ENCODE peak calls at places on chromosomes 13 and 19, in nine cellular contexts. One of them, this sample, is unnamed.

GRCh38 chr13:40221460-40222201 is 444.8 kb downstream of the FOXO1 start:
- DNase-seq in anterior cingulate cortex: no peak
- DNase-seq in stimulated activated CD4-positive, alpha-beta T cell treated with anti-CD3 and anti-CD28 coated beads, Interleukin-1b, Interleukin-23, amount 100 ng/mL, for 24 hours: no peak
- DNase-seq in RWPE1: no peak
- DNase-seq in AG04450: no peak
- DNase-seq in germinal center: no peak
- DNase-seq in NCI-H1105: no peak
- DNase-seq in osteoblast: no peak
- DNase-seq in nucleus accumbens: no peak
- DNase-seq in this sample: no peak

GRCh38 chr19:7862413-7862951 is 11.7 kb downstream of the PRR36 start:
- DNase-seq in anterior cingulate cortex: no peak
- DNase-seq in stimulated activated CD4-positive, alpha-beta T cell treated with anti-CD3 and anti-CD28 coated beads, Interleukin-1b, Interleukin-23, amount 100 ng/mL, for 24 hours: peak
- DNase-seq in RWPE1: peak
- DNase-seq in AG04450: no peak
- DNase-seq in germinal center: peak
- DNase-seq in NCI-H1105: peak
- DNase-seq in osteoblast: peak
- DNase-seq in nucleus accumbens: peak
- DNase-seq in this sample: peak

GRCh38 chr13:97853550-97853949 is 99.9 kb upstream of the IPO5 start:
- DNase-seq in anterior cingulate cortex: no peak
- DNase-seq in stimulated activated CD4-positive, alpha-beta T cell treated with anti-CD3 and anti-CD28 coated beads, Interleukin-1b, Interleukin-23, amount 100 ng/mL, for 24 hours: no peak
- DNase-seq in RWPE1: no peak
- DNase-seq in AG04450: no peak
- DNase-seq in germinal center: no peak
- DNase-seq in NCI-H1105: no peak
- DNase-seq in osteoblast: peak
- DNase-seq in nucleus accumbens: no peak
- DNase-seq in this sample: no peak

GRCh38 chr13:42968906-42969305 is 23.1 kb downstream of the EPSTI1 start:
- DNase-seq in anterior cingulate cortex: no peak
- DNase-seq in stimulated activated CD4-positive, alpha-beta T cell treated with anti-CD3 and anti-CD28 coated beads, Interleukin-1b, Interleukin-23, amount 100 ng/mL, for 24 hours: no peak
- DNase-seq in RWPE1: no peak
- DNase-seq in AG04450: no peak
- DNase-seq in germinal center: no peak
- DNase-seq in NCI-H1105: no peak
- DNase-seq in osteoblast: no peak
- DNase-seq in nucleus accumbens: no peak
- DNase-seq in this sample: peak

GRCh38 chr19:51258761-51259160 is 7.9 kb downstream of the SIGLECL1 start:
- DNase-seq in anterior cingulate cortex: no peak
- DNase-seq in stimulated activated CD4-positive, alpha-beta T cell treated with anti-CD3 and anti-CD28 coated beads, Interleukin-1b, Interleukin-23, amount 100 ng/mL, for 24 hours: no peak
- DNase-seq in RWPE1: no peak
- DNase-seq in AG04450: no peak
- DNase-seq in germinal center: no peak
- DNase-seq in NCI-H1105: no peak
- DNase-seq in osteoblast: no peak
- DNase-seq in nucleus accumbens: no peak
- DNase-seq in this sample: no peak

GRCh38 chr13:96968027-96968426 is 26.2 kb downstream of the OXGR1 start:
- DNase-seq in anterior cingulate cortex: no peak
- DNase-seq in stimulated activated CD4-positive, alpha-beta T cell treated with anti-CD3 and anti-CD28 coated beads, Interleukin-1b, Interleukin-23, amount 100 ng/mL, for 24 hours: no peak
- DNase-seq in RWPE1: no peak
- DNase-seq in AG04450: no peak
- DNase-seq in germinal center: no peak
- DNase-seq in NCI-H1105: no peak
- DNase-seq in osteoblast: no peak
- DNase-seq in nucleus accumbens: no peak
- DNase-seq in this sample: no peak

GRCh38 chr19:33203529-33203928 is 9.4 kb downstream of the LRP3 start:
- DNase-seq in anterior cingulate cortex: no peak
- DNase-seq in stimulated activated CD4-positive, alpha-beta T cell treated with anti-CD3 and anti-CD28 coated beads, Interleukin-1b, Interleukin-23, amount 100 ng/mL, for 24 hours: no peak
- DNase-seq in RWPE1: no peak
- DNase-seq in AG04450: no peak
- DNase-seq in germinal center: no peak
- DNase-seq in NCI-H1105: no peak
- DNase-seq in osteoblast: peak
- DNase-seq in nucleus accumbens: no peak
- DNase-seq in this sample: no peak

GRCh38 chr19:33429891-33430673 is 56.6 kb downstream of the CEBPG start:
- DNase-seq in anterior cingulate cortex: no peak
- DNase-seq in stimulated activated CD4-positive, alpha-beta T cell treated with anti-CD3 and anti-CD28 coated beads, Interleukin-1b, Interleukin-23, amount 100 ng/mL, for 24 hours: no peak
- DNase-seq in RWPE1: no peak
- DNase-seq in AG04450: no peak
- DNase-seq in germinal center: no peak
- DNase-seq in NCI-H1105: no peak
- DNase-seq in osteoblast: peak
- DNase-seq in nucleus accumbens: no peak
- DNase-seq in this sample: no peak

GRCh38 chr13:40452038-40452666 is 214.3 kb downstream of the FOXO1 start:
- DNase-seq in anterior cingulate cortex: no peak
- DNase-seq in stimulated activated CD4-positive, alpha-beta T cell treated with anti-CD3 and anti-CD28 coated beads, Interleukin-1b, Interleukin-23, amount 100 ng/mL, for 24 hours: no peak
- DNase-seq in RWPE1: no peak
- DNase-seq in AG04450: no peak
- DNase-seq in germinal center: peak
- DNase-seq in NCI-H1105: no peak
- DNase-seq in osteoblast: no peak
- DNase-seq in nucleus accumbens: no peak
- DNase-seq in this sample: no peak

GRCh38 chr13:20178156-20178555 is 14.6 kb downstream of the GJB2 start:
- DNase-seq in anterior cingulate cortex: no peak
- DNase-seq in stimulated activated CD4-positive, alpha-beta T cell treated with anti-CD3 and anti-CD28 coated beads, Interleukin-1b, Interleukin-23, amount 100 ng/mL, for 24 hours: no peak
- DNase-seq in RWPE1: no peak
- DNase-seq in AG04450: no peak
- DNase-seq in germinal center: no peak
- DNase-seq in NCI-H1105: no peak
- DNase-seq in osteoblast: no peak
- DNase-seq in nucleus accumbens: no peak
- DNase-seq in this sample: no peak

GRCh38 chr19:11359421-11359820 is 4.2 kb downstream of the PLPPR2 start:
- DNase-seq in anterior cingulate cortex: no peak
- DNase-seq in stimulated activated CD4-positive, alpha-beta T cell treated with anti-CD3 and anti-CD28 coated beads, Interleukin-1b, Interleukin-23, amount 100 ng/mL, for 24 hours: no peak
- DNase-seq in RWPE1: peak
- DNase-seq in AG04450: no peak
- DNase-seq in germinal center: no peak
- DNase-seq in NCI-H1105: no peak
- DNase-seq in osteoblast: peak
- DNase-seq in nucleus accumbens: no peak
- DNase-seq in this sample: no peak

GRCh38 chr19:40611096-40611495 is 9.9 kb downstream of the LTBP4 start:
- DNase-seq in anterior cingulate cortex: no peak
- DNase-seq in stimulated activated CD4-positive, alpha-beta T cell treated with anti-CD3 and anti-CD28 coated beads, Interleukin-1b, Interleukin-23, amount 100 ng/mL, for 24 hours: no peak
- DNase-seq in RWPE1: no peak
- DNase-seq in AG04450: no peak
- DNase-seq in germinal center: no peak
- DNase-seq in NCI-H1105: no peak
- DNase-seq in osteoblast: peak
- DNase-seq in nucleus accumbens: no peak
- DNase-seq in this sample: no peak

GRCh38 chr13:37485766-37486165 is 112.8 kb downstream of the POSTN start:
- DNase-seq in anterior cingulate cortex: no peak
- DNase-seq in stimulated activated CD4-positive, alpha-beta T cell treated with anti-CD3 and anti-CD28 coated beads, Interleukin-1b, Interleukin-23, amount 100 ng/mL, for 24 hours: no peak
- DNase-seq in RWPE1: no peak
- DNase-seq in AG04450: no peak
- DNase-seq in germinal center: no peak
- DNase-seq in NCI-H1105: no peak
- DNase-seq in osteoblast: no peak
- DNase-seq in nucleus accumbens: no peak
- DNase-seq in this sample: no peak